ENCODE peak calls at places on chromosomes 7 and 10, in four cellular contexts. V is breast epithelium, R is K562, C is transverse colon. Y is an unnamed sample. For H3K4me1, the result is how much of the 10 kb centered on the place peaks cover.

GRCh38 chr7:27115161-27116018 is 12.9 kb upstream of the HOXA2 start:
- DNase-seq in V (peak), R (no peak), C (peak), Y (peak)

GRCh38 chr7:22671177-22671879 is 55.7 kb upstream of the IL6 start:
- DNase-seq in V (no peak), R (no peak), C (no peak), Y (no peak)

GRCh38 chr10:102593074-102593803 is 51.0 kb upstream of the TRIM8 start:
- DNase-seq in V (no peak), R (no peak), C (no peak), Y (no peak)

GRCh38 chr10:17841055-17841454 is 31.9 kb downstream of the MRC1 start:
- DNase-seq in V (no peak), R (no peak), C (no peak), Y (no peak)

GRCh38 chr7:107874605-107875446 is 16.2 kb upstream of the DLD start:
- DNase-seq in V (no peak), R (peak), C (peak), Y (peak)

GRCh38 chr10:34024708-34025425 is 690.4 kb upstream of the NRP1 start:
- DNase-seq in V (no peak), R (peak), C (peak), Y (no peak)

GRCh38 chr10:43218206-43218950 is 48.5 kb downstream of the RASGEF1A start:
- DNase-seq in V (peak), R (no peak), C (no peak), Y (no peak)

GRCh38 chr7:155738652-155739537 is 73.4 kb downstream of the SHH start:
- DNase-seq in V (peak), R (no peak), C (peak), Y (peak)

GRCh38 chr10:74156919-74157289 is 5.9 kb downstream of the ADK start:
- DNase-seq in V (no peak), R (peak), C (peak), Y (no peak)

GRCh38 chr10:124619195-124619594 is 125.0 kb downstream of the FAM53B start:
- DNase-seq in V (peak), R (no peak), C (no peak), Y (peak)

GRCh38 chr7:43302211-43302711 is 189.8 kb downstream of the HECW1 start:
- DNase-seq in V (no peak), R (no peak), C (no peak), Y (no peak)

GRCh38 chr10:132654708-132655661 is 117.4 kb downstream of the INPP5A start:
- DNase-seq in V (no peak), R (peak), C (peak), Y (no peak)

GRCh38 chr7:118183254-118183585 is 744 bp upstream of the LSM8 start:
- DNase-seq in V (no peak), R (no peak), C (no peak), Y (no peak)

GRCh38 chr7:151453326-151453791 is 13.4 kb upstream of the CRYGN start:
- DNase-seq in V (no peak), R (no peak), C (peak), Y (no peak)

GRCh38 chr7:46654546-46655443 is 733.7 kb upstream of the IGFBP3 start:
- DNase-seq in V (no peak), R (no peak), C (no peak), Y (no peak)

GRCh38 chr7:76292206-76292573 is 10.3 kb upstream of the HSPB1 start:
- DNase-seq in V (no peak), R (no peak), C (no peak), Y (no peak)

GRCh38 chr7:2452074-2452507 is 24.1 kb downstream of the GRIFIN start:
- DNase-seq in V (no peak), R (peak), C (peak), Y (no peak)

GRCh38 chr7:116902811-116903210 is 40.4 kb downstream of the CAPZA2 start:
- DNase-seq in V (no peak), R (no peak), C (no peak), Y (no peak)

GRCh38 chr7:98242342-98242741 is 9.7 kb downstream of the TECPR1 start:
- DNase-seq in V (no peak), R (no peak), C (no peak), Y (no peak)

GRCh38 chr10:123301077-123301875 is 147.1 kb downstream of the BUB3 start:
- DNase-seq in V (no peak), R (no peak), C (peak), Y (no peak)

GRCh38 chr10:58414270-58415041 is 29.2 kb downstream of the TFAM start:
- DNase-seq in V (peak), R (no peak), C (no peak), Y (no peak)

GRCh38 chr7:32516551-32517082 is 21.3 kb downstream of the AVL9 start:
- DNase-seq in V (no peak), R (no peak), C (peak), Y (no peak)

GRCh38 chr10:50987934-50988333 is 86.4 kb upstream of the PRKG1 start:
- DNase-seq in V (no peak), R (no peak), C (peak), Y (no peak)

GRCh38 chr10:64771253-64771652 is 1250.1 kb downstream of the REEP3 start:
- DNase-seq in V (no peak), R (no peak), C (no peak), Y (no peak)

GRCh38 chr10:101986277-101986971 is 69.5 kb downstream of the ARMH3 start:
- DNase-seq in V (no peak), R (no peak), C (peak), Y (no peak)

GRCh38 chr7:22726849-22727792 is at the start of gene IL6:
- DNase-seq in V (peak), R (peak), C (peak), Y (peak)

GRCh38 chr7:39622609-39623311 is 612 bp upstream of the RALA start:
- DNase-seq in V (peak), R (no peak), C (no peak), Y (no peak)

GRCh38 chr7:39623312-39624201 is at the start of gene RALA:
- DNase-seq in V (peak), R (peak), C (peak), Y (peak)

GRCh38 chr7:39621784-39622411 is 1.5 kb upstream of the RALA start:
- DNase-seq in V (no peak), R (peak), C (no peak), Y (no peak)

GRCh38 chr7:39624935-39625694 is 1.7 kb downstream of the RALA start:
- DNase-seq in V (no peak), R (no peak), C (no peak), Y (no peak)

DNA sequence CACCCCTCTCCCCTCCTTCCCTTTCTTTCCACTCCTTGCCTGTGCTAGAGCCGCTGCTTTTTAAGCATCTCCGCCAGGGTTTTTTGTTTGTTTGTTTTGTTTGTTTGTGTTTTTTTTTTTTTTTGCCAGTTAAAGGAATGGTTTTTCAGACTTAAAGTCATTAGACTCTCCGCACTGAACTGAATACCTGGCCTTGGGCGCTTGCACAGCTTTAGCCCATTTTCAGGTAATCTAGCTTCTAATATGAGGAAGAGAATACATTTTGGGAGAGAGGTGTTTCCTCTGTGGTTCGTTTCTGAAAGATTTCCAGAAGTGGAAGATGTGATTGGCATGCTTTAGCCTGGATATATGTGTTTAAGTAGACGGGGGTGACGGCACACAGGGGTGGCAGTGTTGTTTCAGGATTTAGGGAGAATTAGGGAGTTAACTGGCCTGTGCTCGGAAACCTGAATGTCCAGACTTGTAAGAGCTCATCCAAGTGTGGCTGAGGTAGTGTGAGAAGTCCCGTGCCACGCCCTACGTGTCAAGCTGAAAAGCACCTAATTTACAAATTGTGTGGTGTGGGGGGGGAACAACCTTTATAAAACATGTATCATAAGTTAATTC is 933 bp downstream of the RALA start:
- DNase-seq in V (no peak), R (no peak), C (no peak), Y (peak)
- H3K4me1 ChIP-seq in V (under half), R (under half), C (under half), Y (under half)

DNA sequence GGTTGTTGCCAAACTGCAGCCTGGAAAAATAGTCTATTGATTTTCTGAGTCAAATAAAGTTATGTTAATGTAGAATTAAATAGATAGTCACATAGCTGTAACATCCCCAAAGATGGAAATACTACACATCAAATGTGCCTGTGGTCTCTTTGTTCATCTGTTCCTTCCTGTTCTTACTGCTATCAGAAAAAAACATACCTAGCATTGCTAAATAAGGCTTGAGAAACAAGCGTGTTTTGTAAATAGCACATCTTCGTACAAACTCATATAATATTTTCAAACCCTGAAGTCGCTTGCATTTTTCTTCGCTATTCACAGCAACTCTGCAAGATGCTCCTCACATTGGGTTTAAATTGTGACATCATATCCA is 116.1 kb downstream of the KLF6 start:
- DNase-seq in V (no peak), R (no peak), C (no peak), Y (no peak)
- H3K4me3 ChIP-seq in V (peak), R (no peak), C (no peak), Y (no peak)

DNA sequence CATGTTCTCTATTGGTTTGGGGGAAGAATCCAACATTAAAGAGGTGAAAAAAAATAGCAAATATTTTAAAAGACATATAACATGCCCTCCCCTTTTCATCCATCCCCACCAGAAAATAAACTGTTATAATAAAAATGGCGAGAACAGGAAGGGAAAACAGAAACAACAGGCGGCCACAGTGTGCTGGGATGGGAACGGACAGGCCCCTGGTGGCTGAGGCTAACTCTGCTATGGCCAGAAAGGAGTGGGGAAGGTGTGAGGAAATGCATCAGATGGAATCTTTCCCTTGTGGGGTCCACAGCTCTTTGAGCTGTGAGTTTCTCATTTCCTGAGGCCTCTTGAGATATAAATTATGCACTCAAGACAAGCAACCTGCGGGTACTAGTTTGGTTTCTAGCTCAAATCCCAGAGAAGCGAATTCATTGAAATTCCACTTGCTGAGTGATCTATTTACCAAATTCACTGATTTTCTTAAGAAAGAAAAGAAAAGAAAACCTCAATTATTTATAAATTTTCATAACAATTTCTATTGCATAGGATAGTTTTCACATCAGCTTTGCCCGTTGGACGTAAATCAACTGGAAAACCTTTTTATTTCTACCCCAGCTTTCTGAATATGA is 139.5 kb downstream of the BMPER start:
- DNase-seq in V (no peak), R (no peak), C (no peak), Y (no peak)
- TF ChIP-seq POLR2AphosphoS5 in V (no peak), R (no peak), C (no peak), Y (no peak)

DNA sequence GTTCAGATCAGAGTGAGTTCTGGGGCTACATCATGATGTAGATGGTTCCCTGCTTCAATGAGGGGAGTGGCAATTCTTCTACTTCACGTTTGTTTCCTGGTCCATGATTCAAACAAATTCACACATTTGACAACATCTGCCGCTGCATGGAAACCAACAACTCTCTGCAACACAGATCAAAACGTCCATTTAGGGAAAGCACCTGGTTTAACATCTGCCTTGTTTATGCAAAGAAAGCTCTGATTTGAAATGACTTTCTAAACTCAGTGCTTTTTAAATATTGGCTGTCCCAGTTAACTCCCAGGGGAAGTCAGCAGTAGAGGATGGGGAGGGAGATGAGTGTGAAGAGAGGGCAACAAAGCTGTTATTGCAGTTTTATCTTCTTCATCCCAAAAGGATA is 93.8 kb downstream of the GAD2 start:
- DNase-seq in V (no peak), R (no peak), C (no peak), Y (no peak)
- H3K4me1 ChIP-seq in V (under half), R (under half), C (under half), Y (under half)

GRCh38 chr7:70615066-70615465 is 516.9 kb upstream of the GALNT17 start:
- DNase-seq in V (peak), R (no peak), C (no peak), Y (no peak)
- H3K4me3 ChIP-seq in V (peak), R (no peak), C (no peak), Y (no peak)

GRCh38 chr10:48439031-48439430 is 132.6 kb downstream of the MAPK8 start:
- DNase-seq in V (no peak), R (no peak), C (no peak), Y (no peak)
- TF ChIP-seq POLR2AphosphoS5 in V (no peak), R (no peak), C (no peak), Y (no peak)

GRCh38 chr7:41374150-41374848 is 328.6 kb downstream of the INHBA start:
- DNase-seq in V (no peak), R (no peak), C (no peak), Y (no peak)

GRCh38 chr7:41383596-41383995 is 319.3 kb downstream of the INHBA start:
- DNase-seq in V (no peak), R (no peak), C (no peak), Y (no peak)

GRCh38 chr7:41378156-41378555 is 324.7 kb downstream of the INHBA start:
- DNase-seq in V (no peak), R (no peak), C (no peak), Y (no peak)
- H3K4me1 ChIP-seq in V (under half), R (under half), C (under half), Y (under half)

GRCh38 chr10:85402541-85402940 is 964.1 kb downstream of the GRID1 start:
- DNase-seq in V (no peak), R (no peak), C (no peak), Y (no peak)
- H3K4me3 ChIP-seq in V (no peak), R (no peak), C (no peak), Y (no peak)

GRCh38 chr7:127534636-127535035 is 50.8 kb downstream of the GCC1 start:
- DNase-seq in V (no peak), R (no peak), C (no peak), Y (no peak)
- TF ChIP-seq POLR2AphosphoS5 in V (no peak), R (no peak), C (no peak), Y (no peak)

Y was measured in prostate gland.